ENCODE peak calls at places on chromosomes 1 and 21, in five cellular contexts. One of them, this sample, is unnamed.

GRCh38 chr1:162873671-162874666 is 13.0 kb upstream of the CCDC190 start:
- DNase-seq in ovary: no peak
- DNase-seq in cardiac fibroblast: peak
- DNase-seq in HCT116: no peak
- DNase-seq in transverse colon: no peak
- DNase-seq in this sample: no peak

GRCh38 chr1:156113263-156114004 is 1.1 kb upstream of the LMNA start:
- DNase-seq in ovary: no peak
- DNase-seq in cardiac fibroblast: no peak
- DNase-seq in HCT116: no peak
- DNase-seq in transverse colon: no peak
- DNase-seq in this sample: no peak

GRCh38 chr1:10530281-10530740 is 55.6 kb downstream of the PEX14 start:
- DNase-seq in ovary: peak
- DNase-seq in cardiac fibroblast: no peak
- DNase-seq in HCT116: no peak
- DNase-seq in transverse colon: peak
- DNase-seq in this sample: peak

GRCh38 chr1:197620660-197621273 is 154.5 kb downstream of the DENND1B start:
- DNase-seq in ovary: no peak
- DNase-seq in cardiac fibroblast: no peak
- DNase-seq in HCT116: no peak
- DNase-seq in transverse colon: no peak
- DNase-seq in this sample: no peak

GRCh38 chr1:172909606-172910326 is 141.0 kb downstream of the TNFSF18 start:
- DNase-seq in ovary: no peak
- DNase-seq in cardiac fibroblast: peak
- DNase-seq in HCT116: no peak
- DNase-seq in transverse colon: no peak
- DNase-seq in this sample: no peak

GRCh38 chr1:232978091-232978634 is 27.8 kb downstream of the NTPCR start:
- DNase-seq in ovary: no peak
- DNase-seq in cardiac fibroblast: no peak
- DNase-seq in HCT116: no peak
- DNase-seq in transverse colon: no peak
- DNase-seq in this sample: no peak

GRCh38 chr1:53371851-53372250 is 44.0 kb upstream of the LRP8 start:
- DNase-seq in ovary: peak
- DNase-seq in cardiac fibroblast: no peak
- DNase-seq in HCT116: no peak
- DNase-seq in transverse colon: no peak
- DNase-seq in this sample: peak

GRCh38 chr1:13583592-13583963 is at the start of gene PDPN:
- DNase-seq in ovary: peak
- DNase-seq in cardiac fibroblast: peak
- DNase-seq in HCT116: no peak
- DNase-seq in transverse colon: peak
- DNase-seq in this sample: peak

GRCh38 chr1:58829861-58830260 is 46.0 kb upstream of the JUN start:
- DNase-seq in ovary: no peak
- DNase-seq in cardiac fibroblast: peak
- DNase-seq in HCT116: no peak
- DNase-seq in transverse colon: no peak
- DNase-seq in this sample: no peak

GRCh38 chr1:6785721-6786505 is 659 bp downstream of the CAMTA1 start:
- DNase-seq in ovary: peak
- DNase-seq in cardiac fibroblast: no peak
- DNase-seq in HCT116: no peak
- DNase-seq in transverse colon: peak
- DNase-seq in this sample: peak

GRCh38 chr21:46031484-46031883 is 49.9 kb downstream of the COL6A1 start:
- DNase-seq in ovary: no peak
- DNase-seq in cardiac fibroblast: no peak
- DNase-seq in HCT116: no peak
- DNase-seq in transverse colon: no peak
- DNase-seq in this sample: no peak

GRCh38 chr1:109248797-109249629 is at the start of gene CELSR2:
- DNase-seq in ovary: peak
- DNase-seq in cardiac fibroblast: peak
- DNase-seq in HCT116: peak
- DNase-seq in transverse colon: peak
- DNase-seq in this sample: no peak

GRCh38 chr1:224632381-224632871 is 16.3 kb downstream of the CNIH3 start:
- DNase-seq in ovary: no peak
- DNase-seq in cardiac fibroblast: peak
- DNase-seq in HCT116: no peak
- DNase-seq in transverse colon: no peak
- DNase-seq in this sample: no peak

GRCh38 chr1:56573311-56573710 is 6.1 kb downstream of the PLPP3 start:
- DNase-seq in ovary: no peak
- DNase-seq in cardiac fibroblast: no peak
- DNase-seq in HCT116: no peak
- DNase-seq in transverse colon: no peak
- DNase-seq in this sample: no peak

GRCh38 chr1:245380790-245381535 is 226.2 kb downstream of the KIF26B start:
- DNase-seq in ovary: no peak
- DNase-seq in cardiac fibroblast: no peak
- DNase-seq in HCT116: peak
- DNase-seq in transverse colon: no peak
- DNase-seq in this sample: no peak

GRCh38 chr1:160357286-160358002 is 9.4 kb upstream of the NHLH1 start:
- DNase-seq in ovary: no peak
- DNase-seq in cardiac fibroblast: peak
- DNase-seq in HCT116: no peak
- DNase-seq in transverse colon: no peak
- DNase-seq in this sample: no peak

GRCh38 chr1:91795601-91796389 is 90.2 kb downstream of the TGFBR3 start:
- DNase-seq in ovary: no peak
- DNase-seq in cardiac fibroblast: peak
- DNase-seq in HCT116: no peak
- DNase-seq in transverse colon: no peak
- DNase-seq in this sample: no peak

GRCh38 chr1:165257969-165258459 is 98.5 kb downstream of the LMX1A start:
- DNase-seq in ovary: no peak
- DNase-seq in cardiac fibroblast: peak
- DNase-seq in HCT116: peak
- DNase-seq in transverse colon: peak
- DNase-seq in this sample: peak

GRCh38 chr1:182093781-182094180 is 32.3 kb upstream of the ZNF648 start:
- DNase-seq in ovary: no peak
- DNase-seq in cardiac fibroblast: no peak
- DNase-seq in HCT116: no peak
- DNase-seq in transverse colon: no peak
- DNase-seq in this sample: no peak

GRCh38 chr1:89523597-89524368 is 846 bp upstream of the LRRC8B start:
- DNase-seq in ovary: no peak
- DNase-seq in cardiac fibroblast: peak
- DNase-seq in HCT116: peak
- DNase-seq in transverse colon: peak
- DNase-seq in this sample: no peak

GRCh38 chr21:40120944-40121575 is 253.8 kb downstream of the PCP4 start:
- DNase-seq in ovary: no peak
- DNase-seq in cardiac fibroblast: peak
- DNase-seq in HCT116: no peak
- DNase-seq in transverse colon: no peak
- DNase-seq in this sample: no peak

DNA sequence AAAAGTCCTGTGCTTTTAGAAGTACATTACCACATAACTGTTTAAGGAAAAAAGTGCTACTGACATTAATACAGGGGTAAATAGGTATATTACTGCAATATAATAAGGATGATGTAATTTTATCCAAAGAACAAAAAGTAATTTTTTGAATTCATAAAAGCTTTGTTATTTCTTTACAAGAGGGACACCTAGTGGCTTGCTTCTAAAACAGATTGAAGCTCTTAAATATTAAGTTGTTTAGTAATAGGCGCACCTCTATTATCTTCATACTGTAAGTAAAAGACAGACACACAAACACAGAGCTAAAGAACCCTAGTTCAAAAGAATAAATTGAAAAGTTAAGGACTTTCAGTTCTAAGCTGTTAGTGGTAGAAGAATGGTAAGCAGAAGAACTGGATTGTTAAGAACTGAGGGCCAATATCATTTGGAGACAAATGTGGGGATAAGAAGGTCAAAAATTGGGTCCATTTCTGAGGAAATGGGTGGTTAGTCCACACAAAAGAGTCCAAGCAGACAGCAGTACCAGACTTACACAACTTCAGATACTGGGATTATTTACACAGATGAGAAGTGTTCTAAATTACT is 15.4 kb downstream of the ZNHIT6 start:
- DNase-seq in ovary: no peak
- DNase-seq in cardiac fibroblast: peak
- DNase-seq in HCT116: peak
- DNase-seq in transverse colon: no peak
- DNase-seq in this sample: no peak
- TF ChIP-seq CTCF in ovary: no peak
- TF ChIP-seq CTCF in cardiac fibroblast: peak
- TF ChIP-seq CTCF in HCT116: peak
- TF ChIP-seq CTCF in transverse colon: peak
- TF ChIP-seq CTCF in this sample: peak

GRCh38 chr1:111754964-111755320 is 759 bp upstream of the DDX20 start:
- DNase-seq in ovary: peak
- DNase-seq in cardiac fibroblast: peak
- DNase-seq in HCT116: no peak
- DNase-seq in transverse colon: peak
- DNase-seq in this sample: no peak

GRCh38 chr1:111755321-111756123 is at the start of gene DDX20:
- DNase-seq in ovary: peak
- DNase-seq in cardiac fibroblast: peak
- DNase-seq in HCT116: peak
- DNase-seq in transverse colon: peak
- DNase-seq in this sample: peak

GRCh38 chr1:111756124-111756513 is 418 bp downstream of the DDX20 start:
- DNase-seq in ovary: no peak
- DNase-seq in cardiac fibroblast: no peak
- DNase-seq in HCT116: no peak
- DNase-seq in transverse colon: no peak
- DNase-seq in this sample: no peak

GRCh38 chr1:111761717-111762116 is 6.0 kb downstream of the DDX20 start:
- DNase-seq in ovary: no peak
- DNase-seq in cardiac fibroblast: no peak
- DNase-seq in HCT116: no peak
- DNase-seq in transverse colon: no peak
- DNase-seq in this sample: no peak

GRCh38 chr1:111758373-111758772 is 2.7 kb downstream of the DDX20 start:
- DNase-seq in ovary: no peak
- DNase-seq in cardiac fibroblast: no peak
- DNase-seq in HCT116: no peak
- DNase-seq in transverse colon: no peak
- DNase-seq in this sample: no peak
- TF ChIP-seq CTCF in ovary: no peak
- TF ChIP-seq CTCF in cardiac fibroblast: peak
- TF ChIP-seq CTCF in HCT116: no peak
- TF ChIP-seq CTCF in transverse colon: no peak
- TF ChIP-seq CTCF in this sample: peak

DNA sequence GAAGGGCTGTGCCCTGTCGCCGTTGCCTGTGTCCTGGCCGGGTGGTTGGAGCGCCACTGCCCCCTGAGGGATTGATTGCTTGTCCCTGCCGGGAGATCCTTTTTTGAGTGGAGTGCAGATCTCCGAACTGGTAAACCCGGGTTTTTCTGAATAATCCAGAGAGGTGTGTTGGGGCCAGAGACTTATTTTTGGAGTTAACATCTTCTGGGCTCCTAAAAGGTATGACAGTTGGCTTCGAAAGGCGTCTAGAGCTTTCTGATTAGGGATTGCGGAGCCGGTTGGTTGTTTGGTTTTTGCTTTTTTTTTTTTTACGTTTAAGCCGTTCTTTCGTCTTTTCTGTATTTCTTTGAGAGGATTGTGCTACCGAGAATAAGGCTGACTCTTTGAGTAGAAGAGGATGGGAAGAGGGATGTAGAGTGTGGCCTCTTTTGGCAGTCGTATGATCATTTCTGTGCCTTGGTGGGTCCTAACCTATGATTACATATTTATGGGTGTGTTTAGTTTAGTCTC is 756 bp downstream of the RLF start:
- DNase-seq in ovary: no peak
- DNase-seq in cardiac fibroblast: no peak
- DNase-seq in HCT116: no peak
- DNase-seq in transverse colon: no peak
- DNase-seq in this sample: no peak
- TF ChIP-seq CTCF in ovary: no peak
- TF ChIP-seq CTCF in cardiac fibroblast: no peak
- TF ChIP-seq CTCF in HCT116: peak
- TF ChIP-seq CTCF in transverse colon: no peak
- TF ChIP-seq CTCF in this sample: no peak

GRCh38 chr21:27212444-27212843 is 245.6 kb upstream of the ADAMTS5 start:
- DNase-seq in ovary: no peak
- DNase-seq in cardiac fibroblast: no peak
- DNase-seq in HCT116: no peak
- DNase-seq in transverse colon: no peak
- DNase-seq in this sample: no peak

GRCh38 chr21:27219068-27219467 is 252.2 kb upstream of the ADAMTS5 start:
- DNase-seq in ovary: no peak
- DNase-seq in cardiac fibroblast: peak
- DNase-seq in HCT116: no peak
- DNase-seq in transverse colon: no peak
- DNase-seq in this sample: no peak

DNA sequence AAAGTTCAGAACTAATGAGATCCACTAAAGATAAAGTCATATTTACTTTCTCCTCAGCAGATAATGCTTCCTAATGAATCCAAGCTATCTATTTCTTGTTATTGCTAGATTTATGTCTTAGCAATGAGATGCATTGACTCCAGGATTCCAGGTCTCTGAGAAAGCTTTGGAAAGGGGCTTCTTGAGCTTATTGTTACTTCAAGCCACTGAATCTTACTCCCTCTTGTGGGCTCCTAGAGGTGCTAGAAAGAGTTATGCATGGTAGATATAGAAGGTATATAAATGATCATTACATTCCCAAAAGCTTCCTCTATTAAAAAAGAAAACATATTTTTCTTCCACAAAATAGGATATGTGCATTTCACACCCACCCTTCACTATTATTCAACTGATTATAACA is 246.4 kb upstream of the ADAMTS5 start:
- DNase-seq in ovary: no peak
- DNase-seq in cardiac fibroblast: peak
- DNase-seq in HCT116: no peak
- DNase-seq in transverse colon: no peak
- DNase-seq in this sample: no peak
- TF ChIP-seq CTCF in ovary: no peak
- TF ChIP-seq CTCF in cardiac fibroblast: peak
- TF ChIP-seq CTCF in HCT116: no peak
- TF ChIP-seq CTCF in transverse colon: no peak
- TF ChIP-seq CTCF in this sample: peak